ENCODE peak calls at places on chromosomes 2 and 18, in ten cellular contexts. J is cardiac muscle cell, Z is K562, S is fibroblast of lung, N is LNCaP clone FGC, C is nephron progenitor cell, Y is ovary, K is stomach, W is MCF 10A, X is WTC11. H is an unnamed sample.

GRCh38 chr2:145184741-145185671 is 665.1 kb upstream of the ZEB2 start:
- DNase-seq in J (peak; percentile 35), Z (no peak), S (peak; percentile 77), N (no peak), C (no peak), Y (no peak), K (no peak), W (no peak), X (no peak), H (no peak)

GRCh38 chr2:170247882-170248393 is 70.0 kb downstream of the MYO3B start:
- DNase-seq in J (no peak), Z (peak; percentile 40), S (no peak), N (no peak), C (no peak), Y (no peak), K (no peak), W (no peak), X (no peak), H (no peak)

GRCh38 chr2:17539596-17539992 is 902 bp upstream of the VSNL1 start:
- DNase-seq in J (peak; percentile 33), Z (no peak), S (peak; percentile 81), N (no peak), C (peak; percentile 21), Y (peak; percentile 42), K (no peak), W (peak; percentile 79), X (peak; percentile 50), H (no peak)

GRCh38 chr2:237256845-237257244 is 157.1 kb downstream of the COL6A3 start:
- DNase-seq in J (peak; percentile 71), Z (no peak), S (peak; percentile 83), N (no peak), C (no peak), Y (peak; percentile 70), K (no peak), W (no peak), X (no peak), H (no peak)

GRCh38 chr2:23235292-23235691 is 149.7 kb upstream of the KLHL29 start:
- DNase-seq in J (peak; percentile 6), Z (no peak), S (no peak), N (no peak), C (no peak), Y (no peak), K (no peak), W (peak; percentile 31), X (no peak), H (no peak)

GRCh38 chr2:221896505-221897151 is 324.5 kb upstream of the EPHA4 start:
- DNase-seq in J (no peak), Z (no peak), S (peak; percentile 94), N (no peak), C (no peak), Y (peak; percentile 44), K (no peak), W (no peak), X (no peak), H (no peak)

GRCh38 chr2:33377048-33377447 is 99.4 kb upstream of the RASGRP3 start:
- DNase-seq in J (peak; percentile 61), Z (no peak), S (peak; percentile 70), N (no peak), C (no peak), Y (no peak), K (no peak), W (peak; percentile 41), X (no peak), H (no peak)

GRCh38 chr18:56233595-56233994 is 404.8 kb downstream of the TXNL1 start:
- DNase-seq in J (peak; percentile 89), Z (no peak), S (peak; percentile 89), N (no peak), C (no peak), Y (no peak), K (no peak), W (peak; percentile 77), X (no peak), H (no peak)

GRCh38 chr2:145484443-145485086 is 964.6 kb upstream of the ZEB2 start:
- DNase-seq in J (peak; percentile 68), Z (peak; percentile 10), S (peak; percentile 76), N (no peak), C (no peak), Y (no peak), K (no peak), W (peak; percentile 72), X (no peak), H (peak; percentile 26)

GRCh38 chr2:76512421-76512820 is 801.7 kb upstream of the GCFC2 start:
- DNase-seq in J (no peak), Z (no peak), S (no peak), N (no peak), C (no peak), Y (no peak), K (no peak), W (no peak), X (no peak), H (no peak)

GRCh38 chr2:98761267-98761781 is 30.4 kb upstream of the MGAT4A start:
- DNase-seq in J (no peak), Z (no peak), S (no peak), N (peak; percentile 19), C (no peak), Y (no peak), K (no peak), W (no peak), X (no peak), H (peak; percentile 17)

GRCh38 chr18:48541026-48541746 is 2.4 kb downstream of the CTIF start:
- DNase-seq in J (peak; percentile 89), Z (peak; percentile 43), S (peak; percentile 87), N (no peak), C (peak; percentile 75), Y (peak; percentile 84), K (peak; percentile 74), W (peak; percentile 72), X (peak; percentile 73), H (peak; percentile 64)

GRCh38 chr2:144849612-144850011 is 329.7 kb upstream of the ZEB2 start:
- DNase-seq in J (no peak), Z (no peak), S (no peak), N (no peak), C (no peak), Y (no peak), K (no peak), W (no peak), X (no peak), H (no peak)

GRCh38 chr2:21228041-21228895 is 104.5 kb downstream of the TDRD15 start:
- DNase-seq in J (no peak), Z (peak; percentile 83), S (no peak), N (no peak), C (no peak), Y (no peak), K (no peak), W (no peak), X (no peak), H (no peak)

DNA sequence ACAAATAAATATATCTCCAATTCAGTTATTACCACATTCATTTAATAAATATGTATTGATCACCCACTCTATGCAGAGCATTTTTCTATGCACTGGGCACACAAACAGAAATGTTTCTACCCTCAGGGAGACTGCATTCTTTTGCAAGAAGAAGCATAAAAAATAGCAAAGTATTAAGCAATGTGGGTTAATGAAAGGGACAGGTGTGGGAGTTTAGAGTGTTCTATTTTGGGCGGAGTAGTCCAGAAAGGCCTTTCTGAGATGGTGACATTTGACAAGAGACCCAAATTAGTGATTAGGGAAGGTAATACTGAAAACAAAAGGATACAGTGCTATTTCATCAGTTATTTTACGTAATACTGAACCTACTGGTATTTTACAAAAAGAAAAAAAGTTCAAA is 394.3 kb upstream of the CHST9 start:
- DNase-seq in J (no peak), Z (no peak), S (no peak), N (no peak), C (no peak), Y (no peak), K (no peak), W (no peak), X (no peak), H (no peak)
- TF ChIP-seq CTCF in J (no peak), Z (no peak), S (no peak), N (no peak), C (no peak), Y (no peak), K (no peak), W (no peak), X (no peak), H (no peak)

DNA sequence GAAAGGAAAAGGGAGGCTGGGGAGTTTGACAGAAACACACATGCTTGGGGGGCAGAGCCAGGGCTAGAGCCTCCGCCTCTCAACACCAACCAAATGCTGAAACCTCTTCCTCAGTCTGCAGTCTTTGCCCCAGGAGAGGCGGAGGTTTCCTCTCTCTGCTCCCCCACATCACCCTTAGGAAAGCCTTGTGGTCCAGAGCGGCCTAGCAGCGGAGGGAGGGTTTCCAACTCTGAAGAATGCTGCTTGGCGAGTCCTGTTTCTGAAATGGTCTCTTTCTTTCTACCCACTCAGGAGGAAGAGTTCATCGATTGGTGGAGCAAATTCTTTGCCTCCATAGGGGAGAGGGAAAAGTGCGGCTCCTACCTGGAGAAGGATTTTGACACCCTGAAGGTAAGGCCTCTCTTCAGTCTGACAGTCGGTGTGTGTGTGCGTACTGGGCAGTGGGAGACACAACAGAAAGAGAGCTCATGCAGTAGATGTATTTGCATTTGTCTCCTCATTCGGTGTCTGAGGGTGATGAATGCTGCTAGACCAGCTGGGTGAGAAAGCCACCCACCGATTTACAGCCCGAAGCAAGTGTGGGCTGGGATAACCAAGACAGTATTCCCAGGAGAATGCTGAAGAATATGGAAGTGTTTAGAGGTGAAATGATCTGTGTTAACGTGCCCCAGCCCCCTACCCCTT is 190.5 kb downstream of the DYSF start:
- DNase-seq in J (no peak), Z (no peak), S (no peak), N (no peak), C (no peak), Y (no peak), K (no peak), W (no peak), X (no peak), H (no peak)
- TF ChIP-seq CTCF in J (no peak), Z (no peak), S (no peak), N (no peak), C (no peak), Y (no peak), K (no peak), W (no peak), X (no peak), H (no peak)

GRCh38 chr2:58293056-58293455 is 51.9 kb upstream of the FANCL start:
- DNase-seq in J (no peak), Z (no peak), S (no peak), N (no peak), C (no peak), Y (no peak), K (no peak), W (no peak), X (no peak), H (no peak)

GRCh38 chr2:58283931-58284330 is 42.8 kb upstream of the FANCL start:
- DNase-seq in J (no peak), Z (no peak), S (no peak), N (no peak), C (no peak), Y (no peak), K (no peak), W (no peak), X (no peak), H (no peak)

GRCh38 chr2:58291726-58292430 is 50.8 kb upstream of the FANCL start:
- DNase-seq in J (no peak), Z (no peak), S (no peak), N (no peak), C (no peak), Y (no peak), K (no peak), W (no peak), X (no peak), H (no peak)

GRCh38 chr2:58289029-58289428 is 47.9 kb upstream of the FANCL start:
- DNase-seq in J (no peak), Z (no peak), S (peak; percentile 1), N (no peak), C (no peak), Y (no peak), K (no peak), W (peak; percentile 74), X (no peak), H (no peak)
- TF ChIP-seq CTCF in J (no peak), Z (no peak), S (no peak), N (no peak), C (no peak), Y (no peak), K (no peak), W (no peak), X (no peak), H (no peak)

GRCh38 chr18:3885209-3885792 is 435.3 kb downstream of the TGIF1 start:
- DNase-seq in J (no peak), Z (peak; percentile 67), S (no peak), N (no peak), C (no peak), Y (no peak), K (no peak), W (peak; percentile 24), X (no peak), H (no peak)
- TF ChIP-seq CTCF in J (peak; percentile 22), Z (peak; percentile 61), S (peak; percentile 30), N (peak; percentile 10), C (no peak), Y (no peak), K (no peak), W (peak; percentile 31), X (no peak), H (no peak)